ENCODE peak calls at places on chromosomes 12 and 14, in nine cellular contexts. One of them, this sample, is unnamed.

GRCh38 chr12:44379827-44380226 is 496.3 kb downstream of the NELL2 start:
- DNase-seq in left cardiac atrium: no peak
- DNase-seq in stimulated activated CD8-positive, alpha-beta memory T cell treated with anti-CD3 and anti-CD28 coated beads, Interleukin-2, amount 100 ng/mL, for 1 hour: no peak
- DNase-seq in retina: no peak
- DNase-seq in HCEC 1CT: no peak
- DNase-seq in ELR: no peak
- DNase-seq in stimulated activated CD4-positive, alpha-beta T cell treated with anti-CD3 and anti-CD28 coated beads, Interleukin-1b, Interleukin-23, amount 100 ng/mL, for 4 hours: no peak
- DNase-seq in NCI-H774: no peak
- DNase-seq in astrocyte of the spinal cord: no peak
- DNase-seq in this sample: no peak

GRCh38 chr12:15520083-15520482 is 197.8 kb downstream of the PTPRO start:
- DNase-seq in left cardiac atrium: no peak
- DNase-seq in stimulated activated CD8-positive, alpha-beta memory T cell treated with anti-CD3 and anti-CD28 coated beads, Interleukin-2, amount 100 ng/mL, for 1 hour: no peak
- DNase-seq in retina: peak
- DNase-seq in HCEC 1CT: no peak
- DNase-seq in ELR: no peak
- DNase-seq in stimulated activated CD4-positive, alpha-beta T cell treated with anti-CD3 and anti-CD28 coated beads, Interleukin-1b, Interleukin-23, amount 100 ng/mL, for 4 hours: no peak
- DNase-seq in NCI-H774: peak
- DNase-seq in astrocyte of the spinal cord: no peak
- DNase-seq in this sample: no peak

GRCh38 chr14:101780887-101781239 is 19.4 kb downstream of the PPP2R5C start:
- DNase-seq in left cardiac atrium: no peak
- DNase-seq in stimulated activated CD8-positive, alpha-beta memory T cell treated with anti-CD3 and anti-CD28 coated beads, Interleukin-2, amount 100 ng/mL, for 1 hour: no peak
- DNase-seq in retina: peak
- DNase-seq in HCEC 1CT: no peak
- DNase-seq in ELR: no peak
- DNase-seq in stimulated activated CD4-positive, alpha-beta T cell treated with anti-CD3 and anti-CD28 coated beads, Interleukin-1b, Interleukin-23, amount 100 ng/mL, for 4 hours: no peak
- DNase-seq in NCI-H774: no peak
- DNase-seq in astrocyte of the spinal cord: no peak
- DNase-seq in this sample: no peak

GRCh38 chr12:109130755-109131521 is 14.6 kb downstream of the ACACB start:
- DNase-seq in left cardiac atrium: peak
- DNase-seq in stimulated activated CD8-positive, alpha-beta memory T cell treated with anti-CD3 and anti-CD28 coated beads, Interleukin-2, amount 100 ng/mL, for 1 hour: no peak
- DNase-seq in retina: peak
- DNase-seq in HCEC 1CT: no peak
- DNase-seq in ELR: no peak
- DNase-seq in stimulated activated CD4-positive, alpha-beta T cell treated with anti-CD3 and anti-CD28 coated beads, Interleukin-1b, Interleukin-23, amount 100 ng/mL, for 4 hours: no peak
- DNase-seq in NCI-H774: no peak
- DNase-seq in astrocyte of the spinal cord: no peak
- DNase-seq in this sample: no peak

GRCh38 chr14:89340200-89340667 is 76.8 kb downstream of the FOXN3 start:
- DNase-seq in left cardiac atrium: no peak
- DNase-seq in stimulated activated CD8-positive, alpha-beta memory T cell treated with anti-CD3 and anti-CD28 coated beads, Interleukin-2, amount 100 ng/mL, for 1 hour: no peak
- DNase-seq in retina: no peak
- DNase-seq in HCEC 1CT: peak
- DNase-seq in ELR: no peak
- DNase-seq in stimulated activated CD4-positive, alpha-beta T cell treated with anti-CD3 and anti-CD28 coated beads, Interleukin-1b, Interleukin-23, amount 100 ng/mL, for 4 hours: no peak
- DNase-seq in NCI-H774: no peak
- DNase-seq in astrocyte of the spinal cord: peak
- DNase-seq in this sample: peak

GRCh38 chr12:131863711-131864396 is 30.6 kb upstream of the ULK1 start:
- DNase-seq in left cardiac atrium: no peak
- DNase-seq in stimulated activated CD8-positive, alpha-beta memory T cell treated with anti-CD3 and anti-CD28 coated beads, Interleukin-2, amount 100 ng/mL, for 1 hour: no peak
- DNase-seq in retina: peak
- DNase-seq in HCEC 1CT: no peak
- DNase-seq in ELR: no peak
- DNase-seq in stimulated activated CD4-positive, alpha-beta T cell treated with anti-CD3 and anti-CD28 coated beads, Interleukin-1b, Interleukin-23, amount 100 ng/mL, for 4 hours: no peak
- DNase-seq in NCI-H774: no peak
- DNase-seq in astrocyte of the spinal cord: no peak
- DNase-seq in this sample: no peak

GRCh38 chr14:101823511-101824120 is 62.1 kb downstream of the PPP2R5C start:
- DNase-seq in left cardiac atrium: no peak
- DNase-seq in stimulated activated CD8-positive, alpha-beta memory T cell treated with anti-CD3 and anti-CD28 coated beads, Interleukin-2, amount 100 ng/mL, for 1 hour: peak
- DNase-seq in retina: no peak
- DNase-seq in HCEC 1CT: no peak
- DNase-seq in ELR: peak
- DNase-seq in stimulated activated CD4-positive, alpha-beta T cell treated with anti-CD3 and anti-CD28 coated beads, Interleukin-1b, Interleukin-23, amount 100 ng/mL, for 4 hours: peak
- DNase-seq in NCI-H774: no peak
- DNase-seq in astrocyte of the spinal cord: no peak
- DNase-seq in this sample: no peak

GRCh38 chr12:47773062-47773857 is at the start of gene SLC48A1:
- DNase-seq in left cardiac atrium: peak
- DNase-seq in stimulated activated CD8-positive, alpha-beta memory T cell treated with anti-CD3 and anti-CD28 coated beads, Interleukin-2, amount 100 ng/mL, for 1 hour: peak
- DNase-seq in retina: peak
- DNase-seq in HCEC 1CT: peak
- DNase-seq in ELR: peak
- DNase-seq in stimulated activated CD4-positive, alpha-beta T cell treated with anti-CD3 and anti-CD28 coated beads, Interleukin-1b, Interleukin-23, amount 100 ng/mL, for 4 hours: peak
- DNase-seq in NCI-H774: peak
- DNase-seq in astrocyte of the spinal cord: no peak
- DNase-seq in this sample: peak

GRCh38 chr14:66432334-66432733 is 53.8 kb upstream of the CCDC196 start:
- DNase-seq in left cardiac atrium: no peak
- DNase-seq in stimulated activated CD8-positive, alpha-beta memory T cell treated with anti-CD3 and anti-CD28 coated beads, Interleukin-2, amount 100 ng/mL, for 1 hour: no peak
- DNase-seq in retina: no peak
- DNase-seq in HCEC 1CT: no peak
- DNase-seq in ELR: no peak
- DNase-seq in stimulated activated CD4-positive, alpha-beta T cell treated with anti-CD3 and anti-CD28 coated beads, Interleukin-1b, Interleukin-23, amount 100 ng/mL, for 4 hours: no peak
- DNase-seq in NCI-H774: no peak
- DNase-seq in astrocyte of the spinal cord: no peak
- DNase-seq in this sample: no peak

GRCh38 chr12:59843260-59843843 is 247.5 kb downstream of the SLC16A7 start:
- DNase-seq in left cardiac atrium: no peak
- DNase-seq in stimulated activated CD8-positive, alpha-beta memory T cell treated with anti-CD3 and anti-CD28 coated beads, Interleukin-2, amount 100 ng/mL, for 1 hour: no peak
- DNase-seq in retina: no peak
- DNase-seq in HCEC 1CT: no peak
- DNase-seq in ELR: no peak
- DNase-seq in stimulated activated CD4-positive, alpha-beta T cell treated with anti-CD3 and anti-CD28 coated beads, Interleukin-1b, Interleukin-23, amount 100 ng/mL, for 4 hours: no peak
- DNase-seq in NCI-H774: peak
- DNase-seq in astrocyte of the spinal cord: no peak
- DNase-seq in this sample: no peak

GRCh38 chr14:70821916-70822705 is 12.8 kb upstream of the MAP3K9 start:
- DNase-seq in left cardiac atrium: peak
- DNase-seq in stimulated activated CD8-positive, alpha-beta memory T cell treated with anti-CD3 and anti-CD28 coated beads, Interleukin-2, amount 100 ng/mL, for 1 hour: no peak
- DNase-seq in retina: peak
- DNase-seq in HCEC 1CT: peak
- DNase-seq in ELR: peak
- DNase-seq in stimulated activated CD4-positive, alpha-beta T cell treated with anti-CD3 and anti-CD28 coated beads, Interleukin-1b, Interleukin-23, amount 100 ng/mL, for 4 hours: peak
- DNase-seq in NCI-H774: no peak
- DNase-seq in astrocyte of the spinal cord: peak
- DNase-seq in this sample: peak

GRCh38 chr12:3229577-3229976 is 152.4 kb downstream of the TSPAN9 start:
- DNase-seq in left cardiac atrium: no peak
- DNase-seq in stimulated activated CD8-positive, alpha-beta memory T cell treated with anti-CD3 and anti-CD28 coated beads, Interleukin-2, amount 100 ng/mL, for 1 hour: no peak
- DNase-seq in retina: no peak
- DNase-seq in HCEC 1CT: no peak
- DNase-seq in ELR: no peak
- DNase-seq in stimulated activated CD4-positive, alpha-beta T cell treated with anti-CD3 and anti-CD28 coated beads, Interleukin-1b, Interleukin-23, amount 100 ng/mL, for 4 hours: no peak
- DNase-seq in NCI-H774: no peak
- DNase-seq in astrocyte of the spinal cord: no peak
- DNase-seq in this sample: no peak

This sample was measured in dermis blood vessel endothelial cell.